ENCODE peak calls at places on chromosomes 7 and 10, in eight cellular contexts. E is body of pancreas, P is esophagus squamous epithelium, F is psoas muscle, L is GM23338, K is right atrium auricular region, H is HCT116, I is hepatocyte. R is an unnamed sample.

GRCh38 chr10:124614003-124614659 is 130.0 kb downstream of the FAM53B start:
- DNase-seq in E (no peak), F (no peak), H (no peak), L (no peak), P (no peak), I (no peak), K (no peak), R (no peak)

GRCh38 chr7:40799-41750 is 151.3 kb upstream of the FAM20C start:
- DNase-seq in K (peak; percentile 52), H (no peak), E (no peak), P (no peak), I (no peak), F (peak; percentile 30), L (no peak), R (peak; percentile 49)

GRCh38 chr10:102615361-102615760 is 28.9 kb upstream of the TRIM8 start:
- DNase-seq in I (no peak), L (peak; percentile 80), K (no peak), P (no peak), E (no peak), F (peak; percentile 73), H (no peak), R (peak; percentile 54)

GRCh38 chr7:26202019-26202985 is 757 bp downstream of the CBX3 start:
- DNase-seq in F (peak; percentile 82), L (peak; percentile 52), I (peak; percentile 79), H (no peak), P (no peak), K (no peak), E (peak; percentile 66), R (peak; percentile 70)

GRCh38 chr10:44517635-44518034 is 132.7 kb upstream of the CXCL12 start:
- DNase-seq in L (peak; percentile 68), F (no peak), K (no peak), H (peak; percentile 10), P (no peak), I (no peak), E (no peak), R (no peak)

GRCh38 chr10:32197423-32197822 is 141.2 kb upstream of the KIF5B start:
- DNase-seq in K (no peak), F (no peak), P (no peak), L (no peak), E (no peak), H (no peak), I (peak; percentile 8), R (no peak)

GRCh38 chr10:46069771-46070463 is 23.8 kb upstream of the MSMB start:
- DNase-seq in H (no peak), I (no peak), E (no peak), K (no peak), L (no peak), F (no peak), P (no peak), R (no peak)

GRCh38 chr10:32000937-32001336 is 55.3 kb downstream of the KIF5B start:
- DNase-seq in P (no peak), F (no peak), L (peak; percentile 81), K (no peak), E (no peak), I (no peak), H (no peak), R (no peak)

GRCh38 chr7:25952277-25953057 is 199.5 kb upstream of the NFE2L3 start:
- DNase-seq in F (no peak), I (peak; percentile 38), P (no peak), L (peak; percentile 37), H (no peak), K (no peak), E (peak; percentile 83), R (no peak)

GRCh38 chr7:141039366-141039765 is 24.6 kb upstream of the MRPS33 start:
- DNase-seq in E (no peak), K (no peak), I (no peak), L (no peak), H (no peak), P (no peak), F (no peak), R (no peak)

GRCh38 chr10:131187886-131188285 is 123.6 kb downstream of the TCERG1L start:
- DNase-seq in K (no peak), F (no peak), L (no peak), I (no peak), E (no peak), H (no peak), P (no peak), R (no peak)

GRCh38 chr7:67765481-67765880 is 768.8 kb downstream of the TYW1 start:
- DNase-seq in K (no peak), L (no peak), E (no peak), F (no peak), I (no peak), H (no peak), P (no peak), R (no peak)

GRCh38 chr7:17069146-17069545 is 187.4 kb upstream of the AGR3 start:
- DNase-seq in K (no peak), H (no peak), F (no peak), E (no peak), P (no peak), I (no peak), L (no peak), R (peak; percentile 52)

GRCh38 chr10:5685764-5686240 is 1.2 kb downstream of the TASOR2 start:
- DNase-seq in H (no peak), K (no peak), E (no peak), F (no peak), I (peak; percentile 26), P (no peak), L (no peak), R (no peak)

GRCh38 chr7:104089622-104090021 is 100.2 kb upstream of the RELN start:
- DNase-seq in F (no peak), H (no peak), K (no peak), L (no peak), I (no peak), E (no peak), P (no peak), R (no peak)

GRCh38 chr10:125479059-125479458 is 203.9 kb downstream of the TEX36 start:
- DNase-seq in F (no peak), L (no peak), I (no peak), K (no peak), E (no peak), H (peak; percentile 16), P (no peak), R (no peak)

GRCh38 chr7:107938448-107939250 is 47.7 kb downstream of the DLD start:
- DNase-seq in I (no peak), E (no peak), H (no peak), F (no peak), P (no peak), K (peak; percentile 72), L (no peak), R (no peak)

GRCh38 chr7:2643386-2644229 is 11.8 kb downstream of the TTYH3 start:
- DNase-seq in E (no peak), K (no peak), F (no peak), P (no peak), H (no peak), L (peak; percentile 66), I (no peak), R (no peak)

DNA sequence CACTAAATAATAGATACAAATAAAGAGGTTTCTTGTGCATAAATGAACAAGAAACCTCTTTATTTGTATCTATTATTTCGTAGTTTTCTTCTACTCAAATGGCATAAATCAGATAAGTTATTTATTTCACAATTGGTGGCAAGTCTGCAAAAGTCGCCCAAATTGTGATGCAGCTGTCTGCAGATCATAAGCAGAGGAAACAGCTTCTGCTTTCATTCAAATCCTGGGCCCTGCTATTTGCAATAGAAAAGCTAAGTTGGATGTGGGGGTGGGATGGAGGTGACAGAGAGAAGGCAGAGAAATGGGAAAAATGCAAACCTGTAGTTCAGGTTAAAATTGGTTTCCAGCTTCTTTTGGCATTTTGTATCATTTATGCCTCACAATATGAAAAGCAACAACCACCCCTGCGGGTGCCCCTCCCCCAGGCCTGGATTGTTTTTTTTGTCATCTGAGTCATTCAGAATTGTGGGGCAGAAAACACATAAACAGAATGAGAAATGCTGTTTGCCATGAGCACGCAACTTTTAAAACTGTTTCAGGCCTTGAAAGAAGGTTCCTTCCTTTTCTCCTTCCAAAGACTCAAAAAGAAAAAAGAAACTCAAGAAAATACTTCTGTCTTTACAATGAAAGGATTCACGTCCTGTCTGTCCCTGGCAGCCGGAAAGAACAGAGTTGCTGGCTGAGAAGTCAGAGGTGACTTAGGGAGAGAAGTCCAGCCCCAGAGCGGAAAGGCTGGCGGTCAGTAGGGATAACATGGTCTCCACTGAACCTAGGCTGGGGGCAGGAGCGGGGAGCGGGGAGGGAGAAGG is 132.9 kb downstream of the BAMBI start:
- DNase-seq in I (no peak), F (no peak), L (peak; percentile 59), E (no peak), H (no peak), P (no peak), K (no peak), R (no peak)
- H3K4me1 ChIP-seq in I (peaks cover 44% of the 10 kb centered on the region), F (peaks cover 7% of the 10 kb centered on the region), L (peaks cover 68% of the 10 kb centered on the region), E (no peaks in the 10 kb centered on the region), H (no peaks in the 10 kb centered on the region), P (no peaks in the 10 kb centered on the region), K (no peaks in the 10 kb centered on the region), R (peaks cover 29% of the 10 kb centered on the region)

DNA sequence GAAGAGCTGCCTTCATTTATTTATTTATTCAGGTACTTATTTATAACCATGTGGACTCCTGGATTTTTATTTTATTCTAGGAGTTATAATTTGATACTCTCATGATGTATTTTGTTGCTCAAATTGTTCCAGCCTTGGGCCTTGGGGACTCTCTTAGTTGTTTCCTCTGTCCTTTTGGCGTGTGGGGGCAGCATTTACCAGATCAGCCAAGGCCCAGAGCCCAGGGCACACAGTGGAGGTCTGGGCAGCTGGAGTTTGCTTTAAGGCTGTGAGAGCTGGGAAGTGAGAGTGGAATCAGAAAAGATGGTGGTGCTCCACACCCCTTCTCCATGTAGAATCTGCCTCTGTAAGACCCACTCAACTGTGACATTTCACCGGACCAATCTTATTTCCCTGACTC is 398.9 kb downstream of the RPS24 start:
- DNase-seq in F (peak; percentile 63), K (no peak), P (no peak), H (no peak), L (no peak), E (no peak), I (no peak), R (no peak)
- TF ChIP-seq CTCF in F (no peak), K (no peak), P (no peak), H (peak; percentile 13), L (peak; percentile 48), E (no peak), I (no peak), R (no peak)

DNA sequence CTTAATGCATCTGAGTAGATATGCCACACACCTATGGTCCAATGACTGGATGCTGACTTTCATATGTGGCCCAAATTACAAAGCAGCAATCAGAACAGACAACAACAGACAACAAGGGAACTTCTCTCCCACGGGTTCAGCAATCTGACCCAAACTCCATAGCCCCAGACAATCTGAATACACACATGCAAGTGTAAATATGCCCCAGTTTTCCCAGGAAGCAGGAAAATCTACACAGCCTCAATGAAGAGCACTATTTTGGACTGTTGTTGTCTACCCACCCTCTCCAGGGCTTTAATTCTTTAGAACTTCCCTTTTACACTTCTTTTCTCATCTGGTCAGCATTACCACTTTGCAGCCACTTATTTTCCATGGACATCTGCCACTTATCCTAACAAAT is 2.0 kb upstream of the CCNY start:
- DNase-seq in H (no peak), E (no peak), I (no peak), K (no peak), P (no peak), F (no peak), L (no peak), R (no peak)
- H3K27ac ChIP-seq in H (no peak overlapping the region), E (no peak overlapping the region), I (peak overlapping the region; percentile 43), K (no peak overlapping the region), P (no peak overlapping the region), F (peak overlapping the region; percentile 92), L (no peak overlapping the region), R (no peak overlapping the region)

DNA sequence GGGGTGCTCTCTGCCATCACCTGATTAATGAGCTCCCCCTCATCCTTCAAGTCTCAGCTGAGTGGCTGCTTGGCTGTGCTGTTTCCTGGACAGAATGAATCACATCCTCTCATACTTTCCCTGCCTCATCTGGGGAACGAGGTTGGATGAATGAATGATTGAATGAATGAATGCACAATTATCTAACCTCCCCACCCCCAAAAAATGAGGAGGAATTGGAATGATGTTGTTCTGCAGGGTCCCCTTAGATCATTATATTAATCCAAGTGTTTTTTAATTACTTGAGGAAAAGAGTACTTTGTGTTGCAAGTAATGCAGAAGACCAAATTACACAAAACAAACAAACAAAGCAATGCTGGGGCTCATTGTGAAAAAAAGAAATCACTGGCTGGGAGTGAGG is 240.2 kb downstream of the BUB3 start:
- DNase-seq in E (no peak), F (no peak), P (no peak), L (no peak), K (no peak), I (no peak), H (no peak), R (no peak)
- H3K4me1 ChIP-seq in E (no peaks in the 10 kb centered on the region), F (no peaks in the 10 kb centered on the region), P (no peaks in the 10 kb centered on the region), L (no peaks in the 10 kb centered on the region), K (no peaks in the 10 kb centered on the region), I (no peaks in the 10 kb centered on the region), H (no peaks in the 10 kb centered on the region), R (no peaks in the 10 kb centered on the region)

R was measured in lower lobe of right lung.